ENCODE peak calls at places on chromosome X, in six cellular contexts. One of them, this sample, is unnamed.

GRCh38 chrX:111823068-111823467 is 52.9 kb upstream of the TRPC5OS start:
- DNase-seq in stimulated activated CD4-positive, alpha-beta T cell treated with anti-CD3 and anti-CD28 coated beads, Interleukin-4, amount 100 ng/mL, for 24 hours: no peak
- DNase-seq in left lung: no peak
- DNase-seq in substantia nigra: no peak
- DNase-seq in stimulated activated CD8-positive, alpha-beta memory T cell treated with anti-CD3 and anti-CD28 coated beads, Interleukin-4, amount 100 ng/mL, for 1 hour: no peak
- DNase-seq in NCI-H1048: no peak
- DNase-seq in this sample: no peak

GRCh38 chrX:40176979-40177430 is 79.2 kb upstream of the BCOR start:
- DNase-seq in substantia nigra: no peak
- DNase-seq in left lung: no peak
- DNase-seq in stimulated activated CD8-positive, alpha-beta memory T cell treated with anti-CD3 and anti-CD28 coated beads, Interleukin-4, amount 100 ng/mL, for 1 hour: no peak
- DNase-seq in stimulated activated CD4-positive, alpha-beta T cell treated with anti-CD3 and anti-CD28 coated beads, Interleukin-4, amount 100 ng/mL, for 24 hours: no peak
- DNase-seq in NCI-H1048: no peak
- DNase-seq in this sample: peak

GRCh38 chrX:152932144-152932543 is 34.3 kb downstream of the ZNF185 start:
- DNase-seq in substantia nigra: no peak
- DNase-seq in NCI-H1048: no peak
- DNase-seq in stimulated activated CD8-positive, alpha-beta memory T cell treated with anti-CD3 and anti-CD28 coated beads, Interleukin-4, amount 100 ng/mL, for 1 hour: no peak
- DNase-seq in stimulated activated CD4-positive, alpha-beta T cell treated with anti-CD3 and anti-CD28 coated beads, Interleukin-4, amount 100 ng/mL, for 24 hours: no peak
- DNase-seq in left lung: peak
- DNase-seq in this sample: no peak

GRCh38 chrX:46627044-46627443 is 53.5 kb downstream of the CHST7 start:
- DNase-seq in substantia nigra: no peak
- DNase-seq in left lung: no peak
- DNase-seq in NCI-H1048: no peak
- DNase-seq in stimulated activated CD4-positive, alpha-beta T cell treated with anti-CD3 and anti-CD28 coated beads, Interleukin-4, amount 100 ng/mL, for 24 hours: no peak
- DNase-seq in stimulated activated CD8-positive, alpha-beta memory T cell treated with anti-CD3 and anti-CD28 coated beads, Interleukin-4, amount 100 ng/mL, for 1 hour: no peak
- DNase-seq in this sample: no peak

GRCh38 chrX:136850441-136851175 is 29.9 kb downstream of the RBMX start:
- DNase-seq in stimulated activated CD8-positive, alpha-beta memory T cell treated with anti-CD3 and anti-CD28 coated beads, Interleukin-4, amount 100 ng/mL, for 1 hour: no peak
- DNase-seq in left lung: no peak
- DNase-seq in stimulated activated CD4-positive, alpha-beta T cell treated with anti-CD3 and anti-CD28 coated beads, Interleukin-4, amount 100 ng/mL, for 24 hours: no peak
- DNase-seq in substantia nigra: no peak
- DNase-seq in NCI-H1048: no peak
- DNase-seq in this sample: no peak

GRCh38 chrX:72306085-72306801 is 529 bp upstream of the CITED1 start:
- DNase-seq in stimulated activated CD8-positive, alpha-beta memory T cell treated with anti-CD3 and anti-CD28 coated beads, Interleukin-4, amount 100 ng/mL, for 1 hour: no peak
- DNase-seq in substantia nigra: no peak
- DNase-seq in NCI-H1048: no peak
- DNase-seq in stimulated activated CD4-positive, alpha-beta T cell treated with anti-CD3 and anti-CD28 coated beads, Interleukin-4, amount 100 ng/mL, for 24 hours: no peak
- DNase-seq in left lung: no peak
- DNase-seq in this sample: no peak

GRCh38 chrX:119880552-119881437 is 9.2 kb downstream of the NDUFA1 start:
- DNase-seq in stimulated activated CD4-positive, alpha-beta T cell treated with anti-CD3 and anti-CD28 coated beads, Interleukin-4, amount 100 ng/mL, for 24 hours: peak
- DNase-seq in left lung: no peak
- DNase-seq in stimulated activated CD8-positive, alpha-beta memory T cell treated with anti-CD3 and anti-CD28 coated beads, Interleukin-4, amount 100 ng/mL, for 1 hour: no peak
- DNase-seq in substantia nigra: no peak
- DNase-seq in NCI-H1048: no peak
- DNase-seq in this sample: peak

GRCh38 chrX:95382799-95383198 is 1301.8 kb upstream of the DIAPH2 start:
- DNase-seq in stimulated activated CD4-positive, alpha-beta T cell treated with anti-CD3 and anti-CD28 coated beads, Interleukin-4, amount 100 ng/mL, for 24 hours: no peak
- DNase-seq in stimulated activated CD8-positive, alpha-beta memory T cell treated with anti-CD3 and anti-CD28 coated beads, Interleukin-4, amount 100 ng/mL, for 1 hour: no peak
- DNase-seq in substantia nigra: no peak
- DNase-seq in left lung: no peak
- DNase-seq in NCI-H1048: no peak
- DNase-seq in this sample: no peak

GRCh38 chrX:19535481-19535880 is 20.2 kb upstream of the MAP3K15 start:
- DNase-seq in left lung: no peak
- DNase-seq in stimulated activated CD4-positive, alpha-beta T cell treated with anti-CD3 and anti-CD28 coated beads, Interleukin-4, amount 100 ng/mL, for 24 hours: no peak
- DNase-seq in stimulated activated CD8-positive, alpha-beta memory T cell treated with anti-CD3 and anti-CD28 coated beads, Interleukin-4, amount 100 ng/mL, for 1 hour: no peak
- DNase-seq in NCI-H1048: no peak
- DNase-seq in substantia nigra: no peak
- DNase-seq in this sample: no peak

GRCh38 chrX:15073313-15073712 is 196.6 kb downstream of the ASB9 start:
- DNase-seq in stimulated activated CD8-positive, alpha-beta memory T cell treated with anti-CD3 and anti-CD28 coated beads, Interleukin-4, amount 100 ng/mL, for 1 hour: no peak
- DNase-seq in stimulated activated CD4-positive, alpha-beta T cell treated with anti-CD3 and anti-CD28 coated beads, Interleukin-4, amount 100 ng/mL, for 24 hours: no peak
- DNase-seq in NCI-H1048: no peak
- DNase-seq in substantia nigra: no peak
- DNase-seq in left lung: no peak
- DNase-seq in this sample: no peak

GRCh38 chrX:86171366-86171765 is 23.1 kb downstream of the DACH2 start:
- DNase-seq in stimulated activated CD4-positive, alpha-beta T cell treated with anti-CD3 and anti-CD28 coated beads, Interleukin-4, amount 100 ng/mL, for 24 hours: no peak
- DNase-seq in left lung: no peak
- DNase-seq in stimulated activated CD8-positive, alpha-beta memory T cell treated with anti-CD3 and anti-CD28 coated beads, Interleukin-4, amount 100 ng/mL, for 1 hour: no peak
- DNase-seq in NCI-H1048: no peak
- DNase-seq in substantia nigra: no peak
- DNase-seq in this sample: no peak

GRCh38 chrX:108261541-108262218 is 170.1 kb downstream of the ATG4A start:
- DNase-seq in stimulated activated CD4-positive, alpha-beta T cell treated with anti-CD3 and anti-CD28 coated beads, Interleukin-4, amount 100 ng/mL, for 24 hours: no peak
- DNase-seq in substantia nigra: no peak
- DNase-seq in stimulated activated CD8-positive, alpha-beta memory T cell treated with anti-CD3 and anti-CD28 coated beads, Interleukin-4, amount 100 ng/mL, for 1 hour: no peak
- DNase-seq in left lung: no peak
- DNase-seq in NCI-H1048: no peak
- DNase-seq in this sample: no peak

GRCh38 chrX:105744946-105745345 is 77.4 kb upstream of the NRK start:
- DNase-seq in substantia nigra: no peak
- DNase-seq in NCI-H1048: no peak
- DNase-seq in stimulated activated CD4-positive, alpha-beta T cell treated with anti-CD3 and anti-CD28 coated beads, Interleukin-4, amount 100 ng/mL, for 24 hours: no peak
- DNase-seq in stimulated activated CD8-positive, alpha-beta memory T cell treated with anti-CD3 and anti-CD28 coated beads, Interleukin-4, amount 100 ng/mL, for 1 hour: no peak
- DNase-seq in left lung: no peak
- DNase-seq in this sample: no peak

GRCh38 chrX:39645059-39645895 is 452.5 kb downstream of the BCOR start:
- DNase-seq in stimulated activated CD8-positive, alpha-beta memory T cell treated with anti-CD3 and anti-CD28 coated beads, Interleukin-4, amount 100 ng/mL, for 1 hour: no peak
- DNase-seq in NCI-H1048: no peak
- DNase-seq in stimulated activated CD4-positive, alpha-beta T cell treated with anti-CD3 and anti-CD28 coated beads, Interleukin-4, amount 100 ng/mL, for 24 hours: peak
- DNase-seq in left lung: peak
- DNase-seq in substantia nigra: no peak
- DNase-seq in this sample: peak

GRCh38 chrX:1667566-1667965 is 52.7 kb downstream of the ASMT start:
- DNase-seq in substantia nigra: no peak
- DNase-seq in left lung: no peak
- DNase-seq in NCI-H1048: no peak
- DNase-seq in stimulated activated CD8-positive, alpha-beta memory T cell treated with anti-CD3 and anti-CD28 coated beads, Interleukin-4, amount 100 ng/mL, for 1 hour: no peak
- DNase-seq in stimulated activated CD4-positive, alpha-beta T cell treated with anti-CD3 and anti-CD28 coated beads, Interleukin-4, amount 100 ng/mL, for 24 hours: no peak
- DNase-seq in this sample: no peak

GRCh38 chrX:49071877-49072711 is 1.7 kb downstream of the PRAF2 start:
- DNase-seq in left lung: peak
- DNase-seq in stimulated activated CD8-positive, alpha-beta memory T cell treated with anti-CD3 and anti-CD28 coated beads, Interleukin-4, amount 100 ng/mL, for 1 hour: no peak
- DNase-seq in substantia nigra: peak
- DNase-seq in stimulated activated CD4-positive, alpha-beta T cell treated with anti-CD3 and anti-CD28 coated beads, Interleukin-4, amount 100 ng/mL, for 24 hours: no peak
- DNase-seq in NCI-H1048: no peak
- DNase-seq in this sample: no peak

GRCh38 chrX:111519215-111519614 is 7.8 kb downstream of the SERTM2 start:
- DNase-seq in stimulated activated CD4-positive, alpha-beta T cell treated with anti-CD3 and anti-CD28 coated beads, Interleukin-4, amount 100 ng/mL, for 24 hours: no peak
- DNase-seq in NCI-H1048: no peak
- DNase-seq in substantia nigra: no peak
- DNase-seq in left lung: no peak
- DNase-seq in stimulated activated CD8-positive, alpha-beta memory T cell treated with anti-CD3 and anti-CD28 coated beads, Interleukin-4, amount 100 ng/mL, for 1 hour: no peak
- DNase-seq in this sample: no peak

GRCh38 chrX:10634681-10635161 is 14.3 kb upstream of the MID1 start:
- DNase-seq in stimulated activated CD8-positive, alpha-beta memory T cell treated with anti-CD3 and anti-CD28 coated beads, Interleukin-4, amount 100 ng/mL, for 1 hour: no peak
- DNase-seq in NCI-H1048: peak
- DNase-seq in stimulated activated CD4-positive, alpha-beta T cell treated with anti-CD3 and anti-CD28 coated beads, Interleukin-4, amount 100 ng/mL, for 24 hours: no peak
- DNase-seq in substantia nigra: no peak
- DNase-seq in left lung: no peak
- DNase-seq in this sample: no peak

GRCh38 chrX:18875256-18875878 is 108.5 kb downstream of the PHKA2 start:
- DNase-seq in NCI-H1048: no peak
- DNase-seq in substantia nigra: peak
- DNase-seq in left lung: no peak
- DNase-seq in stimulated activated CD4-positive, alpha-beta T cell treated with anti-CD3 and anti-CD28 coated beads, Interleukin-4, amount 100 ng/mL, for 24 hours: no peak
- DNase-seq in stimulated activated CD8-positive, alpha-beta memory T cell treated with anti-CD3 and anti-CD28 coated beads, Interleukin-4, amount 100 ng/mL, for 1 hour: no peak
- DNase-seq in this sample: no peak

GRCh38 chrX:3134316-3134715 is 93.0 kb downstream of the ARSF start:
- DNase-seq in NCI-H1048: no peak
- DNase-seq in left lung: no peak
- DNase-seq in substantia nigra: no peak
- DNase-seq in stimulated activated CD8-positive, alpha-beta memory T cell treated with anti-CD3 and anti-CD28 coated beads, Interleukin-4, amount 100 ng/mL, for 1 hour: no peak
- DNase-seq in stimulated activated CD4-positive, alpha-beta T cell treated with anti-CD3 and anti-CD28 coated beads, Interleukin-4, amount 100 ng/mL, for 24 hours: no peak
- DNase-seq in this sample: no peak